ENCODE peak calls at places on chromosomes 1 and 21, in eight cellular contexts. G is HuH-7, B is HEK293T, S is LHCN-M2, H is MV-4-11, E is non-pigmented ciliary epithelial cell, Z is HFFc6, U is mucosa of gallbladder. W is an unnamed sample.

GRCh38 chr1:181260271-181260670 is 171.8 kb downstream of the IER5 start:
- DNase-seq in G (no peak), B (no peak), S (no peak), H (no peak), E (no peak), Z (no peak), U (no peak), W (no peak)

GRCh38 chr21:29125199-29125598 is 5.2 kb upstream of the MAP3K7CL start:
- DNase-seq in G (no peak), B (no peak), S (no peak), H (peak), E (no peak), Z (no peak), U (no peak), W (no peak)

GRCh38 chr1:239261521-239261920 is 124.8 kb upstream of the CHRM3 start:
- DNase-seq in G (no peak), B (no peak), S (no peak), H (no peak), E (no peak), Z (no peak), U (no peak), W (no peak)

GRCh38 chr1:1197551-1198422 is 8.6 kb downstream of the TNFRSF18 start:
- DNase-seq in G (no peak), B (no peak), S (no peak), H (no peak), E (no peak), Z (no peak), U (no peak), W (no peak)

GRCh38 chr1:97457446-97458089 is 463.3 kb downstream of the DPYD start:
- DNase-seq in G (no peak), B (no peak), S (no peak), H (no peak), E (no peak), Z (no peak), U (no peak), W (no peak)

GRCh38 chr1:151143986-151144385 is 2.4 kb downstream of the SEMA6C start:
- DNase-seq in G (no peak), B (no peak), S (no peak), H (no peak), E (no peak), Z (no peak), U (no peak), W (no peak)

GRCh38 chr1:154386643-154387352 is 18.3 kb upstream of the IL6R start:
- DNase-seq in G (no peak), B (no peak), S (no peak), H (no peak), E (no peak), Z (no peak), U (no peak), W (no peak)

GRCh38 chr1:33916786-33917185 is 52.9 kb downstream of the HMGB4 start:
- DNase-seq in G (no peak), B (no peak), S (no peak), H (no peak), E (no peak), Z (no peak), U (no peak), W (no peak)

GRCh38 chr1:162079023-162079422 is 9.5 kb downstream of the NOS1AP start:
- DNase-seq in G (no peak), B (no peak), S (no peak), H (no peak), E (no peak), Z (no peak), U (no peak), W (no peak)

GRCh38 chr1:212981571-212982328 is 31.4 kb downstream of the VASH2 start:
- DNase-seq in G (no peak), B (no peak), S (peak), H (peak), E (no peak), Z (no peak), U (no peak), W (no peak)

GRCh38 chr1:169144941-169145626 is 38.6 kb downstream of the ATP1B1 start:
- DNase-seq in G (no peak), B (no peak), S (no peak), H (no peak), E (no peak), Z (no peak), U (no peak), W (no peak)

GRCh38 chr1:244796719-244797406 is 38.6 kb upstream of the COX20 start:
- DNase-seq in G (peak), B (peak), S (peak), H (peak), E (no peak), Z (peak), U (peak), W (peak)

GRCh38 chr21:36347278-36347961 is 27.4 kb downstream of the MORC3 start:
- DNase-seq in G (no peak), B (no peak), S (no peak), H (no peak), E (no peak), Z (peak), U (no peak), W (no peak)

GRCh38 chr1:13554798-13555197 is 28.8 kb upstream of the PDPN start:
- DNase-seq in G (no peak), B (no peak), S (no peak), H (no peak), E (no peak), Z (no peak), U (no peak), W (no peak)

GRCh38 chr1:7249516-7249915 is 464.3 kb downstream of the CAMTA1 start:
- DNase-seq in G (no peak), B (no peak), S (no peak), H (no peak), E (no peak), Z (no peak), U (no peak), W (no peak)

GRCh38 chr1:51519857-51520699 is 1.0 kb upstream of the EPS15 start:
- DNase-seq in G (no peak), B (no peak), S (peak), H (no peak), E (peak), Z (peak), U (no peak), W (no peak)

GRCh38 chr1:87149166-87150065 is 179.3 kb upstream of the LMO4 start:
- DNase-seq in G (no peak), B (no peak), S (no peak), H (peak), E (peak), Z (peak), U (no peak), W (no peak)

GRCh38 chr21:37220433-37220980 is 46.6 kb downstream of the VPS26C start:
- DNase-seq in G (peak), B (no peak), S (peak), H (peak), E (no peak), Z (peak), U (peak), W (peak)

GRCh38 chr1:234000557-234001081 is 96.1 kb downstream of the SLC35F3 start:
- DNase-seq in G (no peak), B (no peak), S (no peak), H (no peak), E (no peak), Z (no peak), U (no peak), W (no peak)

GRCh38 chr21:45607021-45607921 is 36.3 kb upstream of the PCBP3 start:
- DNase-seq in G (no peak), B (no peak), S (peak), H (no peak), E (no peak), Z (no peak), U (no peak), W (no peak)

GRCh38 chr1:180503274-180503862 is 991 bp upstream of the ACBD6 start:
- DNase-seq in G (peak), B (no peak), S (peak), H (peak), E (no peak), Z (no peak), U (no peak), W (peak)

GRCh38 chr1:153628638-153629342 is 556 bp downstream of the S100A1 start:
- DNase-seq in G (no peak), B (no peak), S (no peak), H (no peak), E (no peak), Z (no peak), U (no peak), W (no peak)